ENCODE peak calls at places on chromosomes 7 and 10, in seven cellular contexts. E is heart left ventricle, H is GM23338, M is heart right ventricle, Z is endothelial cell of umbilical vein, W is stomach, Q is uterus. N is an unnamed sample.

GRCh38 chr7:69067397-69067796 is 530.9 kb upstream of the AUTS2 start:
- DNase-seq in E (no peak), H (peak), M (no peak), Z (no peak), W (peak), Q (no peak), N (no peak)

GRCh38 chr10:45280113-45280512 is 35.3 kb downstream of the OR13A1 start:
- DNase-seq in E (no peak), H (no peak), M (peak), Z (no peak), W (peak), Q (no peak), N (peak)

GRCh38 chr7:41910916-41911315 is 208.0 kb upstream of the INHBA start:
- DNase-seq in E (no peak), H (no peak), M (no peak), Z (no peak), W (no peak), Q (no peak), N (no peak)

GRCh38 chr7:134254311-134254710 is 62.4 kb downstream of the SLC35B4 start:
- DNase-seq in E (no peak), H (peak), M (no peak), Z (no peak), W (no peak), Q (no peak), N (no peak)

GRCh38 chr7:138975343-138976104 is 5.7 kb downstream of the KIAA1549 start:
- DNase-seq in E (no peak), H (peak), M (no peak), Z (no peak), W (no peak), Q (no peak), N (no peak)

GRCh38 chr10:89563861-89564478 is 28.6 kb upstream of the SLC16A12 start:
- DNase-seq in E (no peak), H (peak), M (peak), Z (peak), W (no peak), Q (no peak), N (no peak)

GRCh38 chr7:5494683-5495561 is 71.3 kb upstream of the TNRC18 start:
- DNase-seq in E (peak), H (peak), M (peak), Z (peak), W (peak), Q (peak), N (peak)

GRCh38 chr7:22663319-22663718 is 63.7 kb upstream of the IL6 start:
- DNase-seq in E (no peak), H (no peak), M (no peak), Z (peak), W (no peak), Q (no peak), N (no peak)

GRCh38 chr7:16915405-16915804 is 33.6 kb upstream of the AGR3 start:
- DNase-seq in E (no peak), H (no peak), M (no peak), Z (no peak), W (no peak), Q (no peak), N (no peak)

GRCh38 chr7:85185355-85186082 is 1.3 kb downstream of the SEMA3D start:
- DNase-seq in E (peak), H (peak), M (peak), Z (peak), W (peak), Q (no peak), N (peak)

GRCh38 chr10:44397476-44398225 is 12.8 kb upstream of the CXCL12 start:
- DNase-seq in E (no peak), H (no peak), M (no peak), Z (no peak), W (no peak), Q (peak), N (no peak)

GRCh38 chr7:158074896-158075632 is 512.6 kb downstream of the PTPRN2 start:
- DNase-seq in E (no peak), H (no peak), M (no peak), Z (no peak), W (no peak), Q (no peak), N (no peak)

GRCh38 chr7:105794741-105795729 is 81.4 kb downstream of the ATXN7L1 start:
- DNase-seq in E (peak), H (no peak), M (peak), Z (peak), W (no peak), Q (peak), N (no peak)

GRCh38 chr7:127021857-127022256 is 230.9 kb downstream of the GRM8 start:
- DNase-seq in E (no peak), H (no peak), M (no peak), Z (no peak), W (no peak), Q (no peak), N (no peak)

GRCh38 chr7:142632291-142633134 is 116.8 kb upstream of the PRSS1 start:
- DNase-seq in E (peak), H (peak), M (peak), Z (peak), W (peak), Q (no peak), N (peak)

GRCh38 chr10:109913351-109913902 is 9.9 kb downstream of the XPNPEP1 start:
- DNase-seq in E (no peak), H (no peak), M (no peak), Z (no peak), W (no peak), Q (no peak), N (no peak)

GRCh38 chr10:79022565-79023488 is 45.9 kb upstream of the ZMIZ1 start:
- DNase-seq in E (peak), H (peak), M (peak), Z (peak), W (no peak), Q (no peak), N (peak)

GRCh38 chr7:50632561-50633413 is 67.6 kb upstream of the DDC start:
- DNase-seq in E (no peak), H (peak), M (no peak), Z (peak), W (peak), Q (no peak), N (no peak)

GRCh38 chr10:26860026-26860541 is 674 bp downstream of the ABI1 start:
- DNase-seq in E (peak), H (peak), M (peak), Z (peak), W (peak), Q (peak), N (peak)

GRCh38 chr7:115038158-115038557 is 116.3 kb downstream of the MDFIC start:
- DNase-seq in E (no peak), H (no peak), M (no peak), Z (no peak), W (no peak), Q (no peak), N (no peak)

GRCh38 chr10:130905921-130906320 is 405.6 kb downstream of the TCERG1L start:
- DNase-seq in E (no peak), H (no peak), M (no peak), Z (no peak), W (no peak), Q (no peak), N (no peak)

GRCh38 chr7:130668258-130669050 is at the start of gene COPG2:
- DNase-seq in E (peak), H (peak), M (peak), Z (peak), W (peak), Q (peak), N (peak)

GRCh38 chr7:37683263-37684120 is at the start of gene GPR141:
- DNase-seq in E (no peak), H (no peak), M (no peak), Z (peak), W (no peak), Q (no peak), N (no peak)

GRCh38 chr10:89352039-89352597 is 24.3 kb downstream of the IFIT3 start:
- DNase-seq in E (peak), H (no peak), M (peak), Z (peak), W (peak), Q (peak), N (peak)

GRCh38 chr10:4847580-4848020 is 21.6 kb downstream of the AKR1E2 start:
- DNase-seq in E (no peak), H (no peak), M (no peak), Z (peak), W (no peak), Q (no peak), N (peak)

GRCh38 chr10:92832998-92833642 is 15.2 kb upstream of the EXOC6 start:
- DNase-seq in E (no peak), H (no peak), M (no peak), Z (peak), W (no peak), Q (no peak), N (no peak)

GRCh38 chr10:117619710-117620405 is 77.3 kb downstream of the EMX2 start:
- DNase-seq in E (no peak), H (no peak), M (no peak), Z (no peak), W (no peak), Q (no peak), N (no peak)

GRCh38 chr7:41294556-41295454 is 408.1 kb downstream of the INHBA start:
- DNase-seq in E (no peak), H (no peak), M (no peak), Z (no peak), W (no peak), Q (no peak), N (no peak)

GRCh38 chr7:106065560-106066500 is 46.3 kb downstream of the SYPL1 start:
- DNase-seq in E (no peak), H (no peak), M (no peak), Z (no peak), W (peak), Q (peak), N (no peak)

GRCh38 chr10:24381235-24382010 is 172.5 kb downstream of the KIAA1217 start:
- DNase-seq in E (no peak), H (no peak), M (no peak), Z (no peak), W (no peak), Q (no peak), N (no peak)

GRCh38 chr10:118792501-118792900 is 37.7 kb upstream of the CACUL1 start:
- DNase-seq in E (no peak), H (no peak), M (no peak), Z (no peak), W (no peak), Q (no peak), N (no peak)

GRCh38 chr7:93231799-93232672 is at the start of gene VPS50:
- DNase-seq in E (peak), H (peak), M (peak), Z (peak), W (peak), Q (peak), N (peak)
- H3K27ac ChIP-seq in E (peak), H (peak), M (peak), Z (peak), W (peak), Q (peak), N (peak)

DNA sequence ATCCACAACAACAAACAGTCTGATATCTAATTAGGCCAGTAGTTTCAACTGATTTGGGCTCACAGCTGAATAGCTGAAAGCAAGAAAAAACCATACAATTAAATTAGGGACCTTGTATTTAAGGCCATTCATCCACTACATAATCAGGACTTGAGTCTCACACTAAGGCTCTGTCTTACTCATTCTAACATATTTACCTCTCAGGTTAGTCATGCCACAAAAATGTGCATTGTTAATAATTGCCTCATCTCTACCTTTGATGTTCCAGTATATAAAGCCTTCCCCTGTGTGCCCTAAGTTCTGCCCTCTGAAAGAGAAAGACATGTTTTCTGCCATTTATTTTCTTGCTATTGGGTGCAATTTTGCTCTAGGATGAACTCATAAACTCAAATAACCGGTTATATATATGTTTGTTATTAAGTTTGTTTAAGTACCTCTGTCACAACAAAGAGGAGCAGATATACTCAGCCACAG is 5.3 kb upstream of the C1GALT1 start:
- DNase-seq in E (no peak), H (peak), M (no peak), Z (peak), W (no peak), Q (no peak), N (no peak)
- H3K27ac ChIP-seq in E (no peak), H (peak), M (peak), Z (peak), W (no peak), Q (no peak), N (no peak)

GRCh38 chr10:91162495-91163268 is 57.8 kb upstream of the PCGF5 start:
- DNase-seq in E (peak), H (peak), M (peak), Z (peak), W (peak), Q (peak), N (peak)
- H3K27ac ChIP-seq in E (peak), H (no peak), M (peak), Z (peak), W (peak), Q (peak), N (peak)

GRCh38 chr7:73827568-73828106 is 3.2 kb upstream of the CLDN4 start:
- DNase-seq in E (peak), H (peak), M (no peak), Z (peak), W (peak), Q (peak), N (no peak)
- H3K27ac ChIP-seq in E (no peak), H (peak), M (peak), Z (no peak), W (peak), Q (no peak), N (no peak)

DNA sequence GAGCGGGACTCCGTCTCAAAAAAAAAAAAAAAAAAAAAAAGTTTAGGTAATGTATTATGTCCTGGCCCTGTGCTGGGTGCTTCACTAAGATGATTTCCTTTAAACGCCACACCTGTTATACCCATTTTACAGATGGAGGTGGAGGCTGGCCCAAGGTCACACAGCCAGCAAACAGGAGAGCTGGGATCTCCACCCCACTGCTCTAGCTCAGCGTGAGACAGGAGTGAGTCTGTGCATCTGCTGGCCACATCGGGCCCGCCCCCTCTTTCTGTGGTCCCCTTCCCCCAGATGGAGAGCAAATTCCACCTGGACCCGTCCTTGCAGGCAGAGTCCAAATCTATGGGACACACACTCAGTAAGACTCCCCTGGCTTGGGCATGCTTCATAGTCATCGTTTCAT is 51.0 kb downstream of the LHPP start:
- DNase-seq in E (no peak), H (no peak), M (no peak), Z (no peak), W (no peak), Q (no peak), N (no peak)
- H3K27ac ChIP-seq in E (no peak), H (no peak), M (no peak), Z (no peak), W (no peak), Q (no peak), N (no peak)

GRCh38 chr10:14674376-14675050 is 100.2 kb downstream of the FAM107B start:
- DNase-seq in E (no peak), H (peak), M (no peak), Z (no peak), W (peak), Q (no peak), N (no peak)

GRCh38 chr10:14671383-14671782 is 103.3 kb downstream of the FAM107B start:
- DNase-seq in E (no peak), H (peak), M (no peak), Z (no peak), W (no peak), Q (peak), N (no peak)

GRCh38 chr10:14676732-14677131 is 98.0 kb downstream of the FAM107B start:
- DNase-seq in E (no peak), H (no peak), M (no peak), Z (no peak), W (no peak), Q (no peak), N (no peak)

GRCh38 chr10:14670551-14671240 is 104.0 kb downstream of the FAM107B start:
- DNase-seq in E (no peak), H (no peak), M (no peak), Z (no peak), W (no peak), Q (peak), N (no peak)

GRCh38 chr10:14673189-14673947 is 101.3 kb downstream of the FAM107B start:
- DNase-seq in E (no peak), H (no peak), M (no peak), Z (no peak), W (no peak), Q (no peak), N (no peak)
- H3K27ac ChIP-seq in E (no peak), H (no peak), M (no peak), Z (no peak), W (no peak), Q (peak), N (no peak)